ENCODE peak calls at places on chromosome 1, in six cellular contexts. M, F, L, N, D and Q are unnamed samples.

GRCh38 chr1:94713472-94714141 is 106.5 kb upstream of the SLC44A3 start:
- DNase-seq in M (peak; percentile 95), F (no peak), L (peak; percentile 96), N (peak; percentile 72), D (peak; percentile 97), Q (peak; percentile 23)

GRCh38 chr1:238895911-238896310 is 490.5 kb upstream of the CHRM3 start:
- DNase-seq in M (no peak), F (no peak), L (no peak), N (no peak), D (no peak), Q (no peak)

GRCh38 chr1:209585672-209586071 is 2.2 kb downstream of the CAMK1G start:
- DNase-seq in M (peak; percentile 56), F (peak; percentile 72), L (peak; percentile 76), N (no peak), D (no peak), Q (no peak)

GRCh38 chr1:46285730-46286477 is 17.5 kb downstream of the LRRC41 start:
- DNase-seq in M (no peak), F (peak; percentile 16), L (no peak), N (no peak), D (no peak), Q (no peak)

GRCh38 chr1:37892151-37893047 is 33.0 kb upstream of the MTF1 start:
- DNase-seq in M (peak; percentile 50), F (no peak), L (no peak), N (no peak), D (no peak), Q (no peak)

GRCh38 chr1:50705041-50705440 is 255.0 kb downstream of the FAF1 start:
- DNase-seq in M (no peak), F (no peak), L (no peak), N (no peak), D (no peak), Q (no peak)

GRCh38 chr1:1954831-1955441 is 35.9 kb upstream of the TMEM52 start:
- DNase-seq in M (no peak), F (no peak), L (no peak), N (no peak), D (no peak), Q (no peak)

GRCh38 chr1:163836446-163836845 is 514.7 kb downstream of the NUF2 start:
- DNase-seq in M (no peak), F (no peak), L (no peak), N (no peak), D (no peak), Q (no peak)

GRCh38 chr1:94898486-94899385 is 28.2 kb downstream of the CNN3 start:
- DNase-seq in M (no peak), F (no peak), L (no peak), N (no peak), D (no peak), Q (no peak)

GRCh38 chr1:86645866-86646647 is 58.3 kb upstream of the SH3GLB1 start:
- DNase-seq in M (no peak), F (no peak), L (no peak), N (no peak), D (no peak), Q (no peak)

GRCh38 chr1:86649618-86650017 is 54.8 kb upstream of the SH3GLB1 start:
- DNase-seq in M (no peak), F (no peak), L (no peak), N (no peak), D (no peak), Q (no peak)

GRCh38 chr1:86648255-86648654 is 56.1 kb upstream of the SH3GLB1 start:
- DNase-seq in M (peak; percentile 62), F (no peak), L (no peak), N (no peak), D (no peak), Q (no peak)

DNA sequence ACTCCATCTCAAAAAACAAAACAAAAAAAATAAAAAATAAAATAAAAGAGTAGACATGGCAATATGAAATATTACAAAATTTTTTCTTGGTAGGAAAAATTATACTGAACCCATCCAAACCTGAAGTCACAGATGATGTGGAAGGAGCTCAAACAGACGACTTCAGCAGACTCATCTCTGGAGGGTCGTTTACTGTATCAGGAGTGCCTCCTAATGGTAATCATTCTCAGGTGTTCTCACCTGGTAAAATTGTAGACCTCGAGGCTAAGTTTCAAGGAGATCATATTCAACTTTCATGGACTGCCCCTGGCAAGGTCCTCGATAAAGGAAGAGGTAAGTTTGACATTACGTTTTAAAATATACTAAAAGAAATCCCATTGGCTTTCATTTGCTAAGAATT is 54.3 kb upstream of the SH3GLB1 start:
- DNase-seq in M (no peak), F (no peak), L (no peak), N (no peak), D (no peak), Q (no peak)
- TF ChIP-seq CTCF in M (no peak), F (no peak), L (no peak), N (no peak), D (no peak), Q (no peak)

DNA sequence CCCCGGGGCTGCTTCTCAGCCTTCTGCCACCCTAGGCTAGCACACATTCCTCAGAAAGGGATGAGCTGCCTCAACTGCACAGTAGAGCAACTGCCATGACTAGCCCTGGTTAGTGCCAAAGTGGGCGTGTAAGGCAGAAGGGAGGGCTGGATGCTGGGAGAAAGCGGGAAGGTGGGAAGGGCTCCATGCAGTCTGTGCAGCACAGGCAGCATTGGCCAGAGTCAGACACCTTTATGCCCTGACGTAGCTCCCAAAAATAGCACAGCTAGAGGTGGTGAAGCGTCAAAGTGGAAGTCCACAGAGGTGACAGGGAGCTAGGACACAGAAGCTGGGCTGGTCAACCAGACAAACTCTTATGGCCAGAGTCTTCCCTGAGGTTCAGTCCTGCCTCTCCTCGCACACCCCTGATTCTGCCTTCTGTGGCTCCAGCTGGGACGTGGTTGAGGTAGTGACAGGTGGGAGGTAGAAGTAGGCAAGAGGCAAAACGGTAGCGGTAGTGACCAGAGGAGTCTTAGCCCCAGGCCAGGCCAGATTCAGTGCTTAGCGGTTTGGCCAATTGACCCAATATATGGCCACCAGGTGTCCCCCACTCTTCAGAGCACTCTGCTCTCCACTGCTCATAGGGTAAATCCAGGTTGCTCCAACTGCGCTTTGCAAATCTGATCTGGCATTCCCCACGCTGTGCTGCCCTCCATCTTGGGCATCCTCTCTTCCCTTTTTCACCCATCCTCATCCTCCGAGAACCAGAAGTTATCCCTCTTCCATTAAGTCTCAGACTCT is 45.6 kb downstream of the DDX20 start:
- DNase-seq in M (no peak), F (no peak), L (no peak), N (no peak), D (no peak), Q (no peak)
- H3K27me3 ChIP-seq in M (no peaks in the 10 kb centered on the region), F (no peaks in the 10 kb centered on the region), L (no peaks in the 10 kb centered on the region), N (no peaks in the 10 kb centered on the region), D (peaks cover 2% of the 10 kb centered on the region), Q (peaks cover 2% of the 10 kb centered on the region)

GRCh38 chr1:67735806-67736627 is 51.0 kb downstream of the GADD45A start:
- DNase-seq in M (peak; percentile 97), F (peak; percentile 26), L (peak; percentile 78), N (peak; percentile 58), D (peak; percentile 24), Q (peak; percentile 73)
- H3K4me3 ChIP-seq in M (no peak overlapping the region), F (no peak overlapping the region), L (no peak overlapping the region), N (peak overlapping the region; percentile 20), D (no peak overlapping the region), Q (peak overlapping the region; percentile 33)

DNA sequence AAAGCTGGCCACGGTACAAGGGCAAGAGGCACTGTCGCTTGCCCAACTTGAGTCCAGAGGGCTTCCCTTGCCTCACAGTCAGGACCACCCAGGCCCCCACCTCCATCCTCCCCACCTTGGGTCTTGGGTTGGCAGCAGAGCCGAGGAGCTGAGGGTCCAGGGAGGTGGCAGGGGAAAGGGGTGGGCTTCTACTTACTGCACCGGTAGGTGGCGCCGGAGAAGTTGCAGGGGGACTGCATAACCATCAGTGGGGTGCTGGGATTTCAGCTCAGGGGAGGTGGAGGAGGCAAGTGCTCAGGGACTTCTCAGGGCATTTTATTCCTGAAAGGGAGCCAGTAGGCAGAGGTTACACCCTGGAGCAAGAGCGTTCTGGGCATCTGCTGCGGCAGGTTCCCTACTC is 44.0 kb downstream of the TRIM62 start:
- DNase-seq in M (peak; percentile 68), F (peak; percentile 52), L (no peak), N (no peak), D (no peak), Q (no peak)
- TF ChIP-seq CTCF in M (peak; percentile 75), F (peak; percentile 50), L (no peak), N (no peak), D (no peak), Q (peak; percentile 84)

DNA sequence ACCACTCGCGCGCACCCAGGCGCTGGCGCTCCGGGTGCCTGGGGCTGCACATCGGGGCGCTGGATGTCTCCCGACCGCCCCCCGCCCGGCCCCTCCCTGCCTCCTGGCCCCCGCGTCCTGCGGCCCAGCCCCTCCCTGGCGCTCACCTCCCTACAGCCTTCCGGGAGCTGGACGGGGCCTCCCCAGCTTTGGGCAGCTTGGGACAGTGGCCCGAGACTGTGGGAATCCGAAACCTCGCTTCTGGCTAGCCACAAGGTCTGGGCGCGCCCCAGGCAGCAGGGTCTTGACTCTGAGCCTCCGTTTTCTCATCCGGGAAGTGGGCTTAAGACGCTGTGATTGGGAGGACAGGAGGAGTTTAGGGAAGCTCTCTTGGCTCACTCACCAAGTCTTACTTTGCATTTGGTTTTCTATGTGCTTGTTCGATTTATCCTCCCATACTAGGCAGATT is 713 bp upstream of the WNT4 start:
- DNase-seq in M (no peak), F (no peak), L (no peak), N (no peak), D (no peak), Q (no peak)
- H3K27me3 ChIP-seq in M (peaks cover 88% of the 10 kb centered on the region), F (peaks cover 4% of the 10 kb centered on the region), L (no peaks in the 10 kb centered on the region), N (no peaks in the 10 kb centered on the region), D (peaks cover 53% of the 10 kb centered on the region), Q (peaks cover 4% of the 10 kb centered on the region)